ENCODE peak calls at places on chromosomes 3 and 15, in seven cellular contexts. One of them, this sample, is unnamed.

GRCh38 chr3:185717121-185717520 is 107.7 kb downstream of the IGF2BP2 start:
- DNase-seq in sigmoid colon: no peak
- DNase-seq in cardiac fibroblast: peak
- DNase-seq in fibroblast of villous mesenchyme: peak
- DNase-seq in mammary epithelial cell: peak
- DNase-seq in PC-9: no peak
- DNase-seq in MM.1S: no peak
- DNase-seq in this sample: peak

GRCh38 chr15:57752426-57752825 is 45.9 kb downstream of the POLR2M start:
- DNase-seq in sigmoid colon: no peak
- DNase-seq in cardiac fibroblast: no peak
- DNase-seq in fibroblast of villous mesenchyme: peak
- DNase-seq in mammary epithelial cell: no peak
- DNase-seq in PC-9: no peak
- DNase-seq in MM.1S: no peak
- DNase-seq in this sample: peak

GRCh38 chr15:88718731-88719130 is 79.9 kb downstream of the ISG20 start:
- DNase-seq in sigmoid colon: no peak
- DNase-seq in cardiac fibroblast: no peak
- DNase-seq in fibroblast of villous mesenchyme: no peak
- DNase-seq in mammary epithelial cell: no peak
- DNase-seq in PC-9: no peak
- DNase-seq in MM.1S: no peak
- DNase-seq in this sample: no peak

GRCh38 chr15:90813796-90814192 is 54.6 kb upstream of the FURIN start:
- DNase-seq in sigmoid colon: no peak
- DNase-seq in cardiac fibroblast: no peak
- DNase-seq in fibroblast of villous mesenchyme: no peak
- DNase-seq in mammary epithelial cell: peak
- DNase-seq in PC-9: no peak
- DNase-seq in MM.1S: no peak
- DNase-seq in this sample: no peak

GRCh38 chr15:70188286-70188685 is 90.6 kb upstream of the TLE3 start:
- DNase-seq in sigmoid colon: no peak
- DNase-seq in cardiac fibroblast: no peak
- DNase-seq in fibroblast of villous mesenchyme: no peak
- DNase-seq in mammary epithelial cell: no peak
- DNase-seq in PC-9: no peak
- DNase-seq in MM.1S: no peak
- DNase-seq in this sample: no peak

GRCh38 chr3:54999801-55000200 is 71.9 kb upstream of the LRTM1 start:
- DNase-seq in sigmoid colon: no peak
- DNase-seq in cardiac fibroblast: peak
- DNase-seq in fibroblast of villous mesenchyme: peak
- DNase-seq in mammary epithelial cell: no peak
- DNase-seq in PC-9: no peak
- DNase-seq in MM.1S: no peak
- DNase-seq in this sample: peak

GRCh38 chr3:64291956-64292355 is 66.7 kb upstream of the PRICKLE2 start:
- DNase-seq in sigmoid colon: peak
- DNase-seq in cardiac fibroblast: peak
- DNase-seq in fibroblast of villous mesenchyme: peak
- DNase-seq in mammary epithelial cell: no peak
- DNase-seq in PC-9: no peak
- DNase-seq in MM.1S: no peak
- DNase-seq in this sample: peak

GRCh38 chr3:128787256-128788253 is 61.6 kb downstream of the RAB7A start:
- DNase-seq in sigmoid colon: no peak
- DNase-seq in cardiac fibroblast: peak
- DNase-seq in fibroblast of villous mesenchyme: peak
- DNase-seq in mammary epithelial cell: peak
- DNase-seq in PC-9: peak
- DNase-seq in MM.1S: no peak
- DNase-seq in this sample: peak

GRCh38 chr3:31636693-31637442 is 104.1 kb downstream of the STT3B start:
- DNase-seq in sigmoid colon: no peak
- DNase-seq in cardiac fibroblast: no peak
- DNase-seq in fibroblast of villous mesenchyme: no peak
- DNase-seq in mammary epithelial cell: no peak
- DNase-seq in PC-9: no peak
- DNase-seq in MM.1S: no peak
- DNase-seq in this sample: no peak

GRCh38 chr3:12730511-12731234 is 28.4 kb downstream of the TMEM40 start:
- DNase-seq in sigmoid colon: no peak
- DNase-seq in cardiac fibroblast: peak
- DNase-seq in fibroblast of villous mesenchyme: no peak
- DNase-seq in mammary epithelial cell: peak
- DNase-seq in PC-9: no peak
- DNase-seq in MM.1S: no peak
- DNase-seq in this sample: no peak

GRCh38 chr3:128482857-128483656 is 9.9 kb downstream of the GATA2 start:
- DNase-seq in sigmoid colon: no peak
- DNase-seq in cardiac fibroblast: peak
- DNase-seq in fibroblast of villous mesenchyme: peak
- DNase-seq in mammary epithelial cell: peak
- DNase-seq in PC-9: peak
- DNase-seq in MM.1S: no peak
- DNase-seq in this sample: peak

GRCh38 chr3:186400677-186401076 is 38.6 kb upstream of the DGKG start:
- DNase-seq in sigmoid colon: no peak
- DNase-seq in cardiac fibroblast: peak
- DNase-seq in fibroblast of villous mesenchyme: no peak
- DNase-seq in mammary epithelial cell: no peak
- DNase-seq in PC-9: no peak
- DNase-seq in MM.1S: no peak
- DNase-seq in this sample: no peak

GRCh38 chr3:113890256-113890900 is 51.8 kb downstream of the GRAMD1C start:
- DNase-seq in sigmoid colon: no peak
- DNase-seq in cardiac fibroblast: no peak
- DNase-seq in fibroblast of villous mesenchyme: no peak
- DNase-seq in mammary epithelial cell: no peak
- DNase-seq in PC-9: no peak
- DNase-seq in MM.1S: peak
- DNase-seq in this sample: no peak

GRCh38 chr3:170117134-170117533 is 64.4 kb downstream of the PHC3 start:
- DNase-seq in sigmoid colon: no peak
- DNase-seq in cardiac fibroblast: peak
- DNase-seq in fibroblast of villous mesenchyme: no peak
- DNase-seq in mammary epithelial cell: peak
- DNase-seq in PC-9: no peak
- DNase-seq in MM.1S: no peak
- DNase-seq in this sample: peak

GRCh38 chr3:168877899-168878298 is 782.2 kb upstream of the GOLIM4 start:
- DNase-seq in sigmoid colon: no peak
- DNase-seq in cardiac fibroblast: no peak
- DNase-seq in fibroblast of villous mesenchyme: no peak
- DNase-seq in mammary epithelial cell: peak
- DNase-seq in PC-9: peak
- DNase-seq in MM.1S: no peak
- DNase-seq in this sample: no peak

GRCh38 chr3:98809561-98809960 is 46.4 kb downstream of the ST3GAL6 start:
- DNase-seq in sigmoid colon: no peak
- DNase-seq in cardiac fibroblast: no peak
- DNase-seq in fibroblast of villous mesenchyme: peak
- DNase-seq in mammary epithelial cell: no peak
- DNase-seq in PC-9: no peak
- DNase-seq in MM.1S: no peak
- DNase-seq in this sample: peak

GRCh38 chr3:98817546-98817945 is 54.4 kb downstream of the ST3GAL6 start:
- DNase-seq in sigmoid colon: no peak
- DNase-seq in cardiac fibroblast: peak
- DNase-seq in fibroblast of villous mesenchyme: peak
- DNase-seq in mammary epithelial cell: no peak
- DNase-seq in PC-9: no peak
- DNase-seq in MM.1S: peak
- DNase-seq in this sample: peak

GRCh38 chr3:98811048-98811447 is 47.9 kb downstream of the ST3GAL6 start:
- DNase-seq in sigmoid colon: no peak
- DNase-seq in cardiac fibroblast: no peak
- DNase-seq in fibroblast of villous mesenchyme: no peak
- DNase-seq in mammary epithelial cell: no peak
- DNase-seq in PC-9: no peak
- DNase-seq in MM.1S: no peak
- DNase-seq in this sample: no peak

GRCh38 chr3:98814799-98815450 is 51.8 kb downstream of the ST3GAL6 start:
- DNase-seq in sigmoid colon: no peak
- DNase-seq in cardiac fibroblast: peak
- DNase-seq in fibroblast of villous mesenchyme: peak
- DNase-seq in mammary epithelial cell: peak
- DNase-seq in PC-9: no peak
- DNase-seq in MM.1S: no peak
- DNase-seq in this sample: peak

DNA sequence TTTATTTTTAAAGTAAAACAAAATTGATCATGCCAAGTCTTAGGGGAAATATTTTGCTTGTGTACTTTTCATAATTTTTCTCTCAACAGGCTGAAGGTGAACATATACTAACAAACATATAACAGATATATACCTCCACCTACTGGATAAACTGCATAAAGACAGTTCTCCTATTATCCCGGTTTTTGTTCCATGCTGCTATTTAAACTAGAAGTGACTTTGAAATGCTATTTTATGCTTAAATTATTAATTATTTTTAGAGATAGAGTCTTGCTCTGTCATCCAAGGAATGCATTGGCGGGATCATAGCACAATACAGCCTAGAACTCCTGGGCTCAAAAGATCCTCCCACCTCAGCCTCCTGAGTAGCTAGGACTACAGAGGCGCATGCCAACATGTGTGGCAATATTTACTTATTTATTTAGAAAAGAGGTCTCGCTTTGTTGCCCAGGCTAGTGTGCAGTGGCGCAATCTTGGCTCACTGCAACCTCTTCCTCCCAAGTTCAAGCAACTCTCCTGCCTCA is 49.8 kb downstream of the ST3GAL6 start:
- DNase-seq in sigmoid colon: no peak
- DNase-seq in cardiac fibroblast: peak
- DNase-seq in fibroblast of villous mesenchyme: peak
- DNase-seq in mammary epithelial cell: no peak
- DNase-seq in PC-9: no peak
- DNase-seq in MM.1S: peak
- DNase-seq in this sample: peak
- TF ChIP-seq CTCF in sigmoid colon: peak
- TF ChIP-seq CTCF in cardiac fibroblast: peak
- TF ChIP-seq CTCF in fibroblast of villous mesenchyme: peak
- TF ChIP-seq CTCF in mammary epithelial cell: peak
- TF ChIP-seq CTCF in PC-9: peak
- TF ChIP-seq CTCF in MM.1S: peak
- TF ChIP-seq CTCF in this sample: peak

DNA sequence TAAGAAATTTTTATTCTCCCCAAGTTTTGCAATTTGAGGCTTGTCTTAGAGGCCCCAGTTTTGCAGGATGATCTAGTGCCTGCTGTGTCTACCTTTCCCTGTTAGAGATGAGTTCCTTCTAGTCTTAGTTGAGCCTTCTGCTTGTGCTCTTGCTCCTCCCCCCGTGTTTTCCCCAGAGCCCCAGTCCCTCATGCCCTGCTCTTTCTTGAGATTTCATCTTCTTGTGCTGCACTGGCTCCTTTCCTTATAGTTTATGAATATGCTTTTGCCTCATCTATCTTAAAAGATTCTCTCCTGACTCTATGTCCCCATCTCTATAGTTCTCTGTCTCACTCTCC is 4.7 kb downstream of the GAP43 start:
- DNase-seq in sigmoid colon: no peak
- DNase-seq in cardiac fibroblast: no peak
- DNase-seq in fibroblast of villous mesenchyme: no peak
- DNase-seq in mammary epithelial cell: no peak
- DNase-seq in PC-9: no peak
- DNase-seq in MM.1S: peak
- DNase-seq in this sample: no peak
- H3K4me3 ChIP-seq in sigmoid colon: no peak
- H3K4me3 ChIP-seq in cardiac fibroblast: no peak
- H3K4me3 ChIP-seq in fibroblast of villous mesenchyme: no peak
- H3K4me3 ChIP-seq in mammary epithelial cell: no peak
- H3K4me3 ChIP-seq in PC-9: no peak
- H3K4me3 ChIP-seq in MM.1S: peak
- H3K4me3 ChIP-seq in this sample: no peak

DNA sequence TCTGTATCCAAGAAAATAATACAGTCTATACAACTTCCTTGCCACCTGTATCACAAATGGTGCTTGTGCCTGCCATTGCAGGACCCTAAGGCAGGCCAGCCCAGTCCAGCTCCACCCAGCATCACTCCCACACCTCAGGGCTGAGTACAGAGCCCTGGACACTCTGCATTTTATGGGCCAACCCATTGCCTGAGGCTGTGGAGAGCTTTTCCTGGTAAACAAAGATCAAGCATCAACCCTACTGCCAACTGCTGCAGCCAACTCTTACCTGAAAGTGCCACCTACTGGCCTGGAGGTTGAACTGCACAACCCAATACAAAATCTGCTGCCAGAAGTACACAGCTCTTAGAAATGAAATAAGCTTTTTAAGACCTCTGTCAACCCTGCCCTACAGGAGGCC is 1082.2 kb downstream of the NAALADL2 start:
- DNase-seq in sigmoid colon: no peak
- DNase-seq in cardiac fibroblast: peak
- DNase-seq in fibroblast of villous mesenchyme: no peak
- DNase-seq in mammary epithelial cell: peak
- DNase-seq in PC-9: peak
- DNase-seq in MM.1S: peak
- DNase-seq in this sample: peak
- TF ChIP-seq CTCF in sigmoid colon: peak
- TF ChIP-seq CTCF in cardiac fibroblast: peak
- TF ChIP-seq CTCF in fibroblast of villous mesenchyme: peak
- TF ChIP-seq CTCF in mammary epithelial cell: peak
- TF ChIP-seq CTCF in PC-9: peak
- TF ChIP-seq CTCF in MM.1S: peak
- TF ChIP-seq CTCF in this sample: peak

DNA sequence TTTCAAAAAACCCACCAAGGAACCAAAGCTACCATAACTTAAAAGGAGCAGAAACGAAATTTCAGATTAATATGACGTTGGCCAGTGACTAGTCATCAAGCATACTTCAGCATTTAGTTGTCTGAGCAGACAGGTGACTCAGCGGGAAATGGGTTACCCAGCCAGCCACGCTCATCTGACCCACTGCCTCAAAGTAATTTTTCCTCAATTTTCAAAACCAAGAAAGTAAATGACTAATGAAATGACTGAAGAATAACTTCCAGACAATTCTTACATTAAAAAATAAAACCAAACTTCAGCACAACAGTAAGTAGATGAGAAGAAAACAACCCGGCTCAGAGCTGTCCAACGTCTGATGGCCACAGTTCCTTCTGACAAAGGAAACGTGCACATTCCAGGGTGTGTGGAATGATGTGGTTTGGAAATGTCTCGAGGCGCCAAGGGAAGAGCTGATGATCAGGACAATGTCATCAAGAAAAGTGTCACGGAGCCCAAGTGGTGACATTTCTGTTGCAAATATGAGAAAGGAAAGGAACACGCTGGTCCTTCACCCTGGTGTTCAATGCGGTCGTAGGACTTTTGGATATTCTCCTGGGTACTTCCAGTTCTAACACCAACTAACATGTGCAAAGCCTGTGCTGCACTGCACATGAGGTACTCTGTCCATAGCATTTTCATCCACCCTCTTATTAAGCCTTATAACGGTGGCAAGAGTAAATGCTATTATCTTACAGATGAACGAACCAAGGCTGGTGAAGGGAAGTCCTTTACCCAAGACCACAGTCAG is 79.1 kb downstream of the FOXP1 start:
- DNase-seq in sigmoid colon: no peak
- DNase-seq in cardiac fibroblast: peak
- DNase-seq in fibroblast of villous mesenchyme: peak
- DNase-seq in mammary epithelial cell: peak
- DNase-seq in PC-9: peak
- DNase-seq in MM.1S: no peak
- DNase-seq in this sample: peak
- H3K4me3 ChIP-seq in sigmoid colon: no peak
- H3K4me3 ChIP-seq in cardiac fibroblast: no peak
- H3K4me3 ChIP-seq in fibroblast of villous mesenchyme: no peak
- H3K4me3 ChIP-seq in mammary epithelial cell: peak
- H3K4me3 ChIP-seq in PC-9: peak
- H3K4me3 ChIP-seq in MM.1S: no peak
- H3K4me3 ChIP-seq in this sample: peak